ENCODE peak calls at places on chromosomes 12 and 14, in eight cellular contexts. J, U, A, Y, M, B, K and Z are unnamed samples.

GRCh38 chr12:94326727-94327126 is 132.9 kb downstream of the CEP83 start:
- DNase-seq in J (no peak), U (no peak), A (no peak), Y (no peak), M (no peak), B (no peak), K (no peak), Z (no peak)

GRCh38 chr12:94643585-94643984 is 6.8 kb downstream of the TMCC3 start:
- DNase-seq in J (no peak), U (no peak), A (no peak), Y (no peak), M (no peak), B (no peak), K (no peak), Z (no peak)

GRCh38 chr12:87332987-87333761 is 696.0 kb downstream of the C12orf50 start:
- DNase-seq in J (no peak), U (no peak), A (no peak), Y (no peak), M (no peak), B (no peak), K (no peak), Z (no peak)

GRCh38 chr12:62732861-62733427 is 202.0 kb downstream of the PPM1H start:
- DNase-seq in J (no peak), U (peak), A (no peak), Y (no peak), M (no peak), B (no peak), K (no peak), Z (no peak)

GRCh38 chr14:61705017-61705416 is 9.7 kb downstream of the HIF1A start:
- DNase-seq in J (no peak), U (no peak), A (no peak), Y (no peak), M (no peak), B (no peak), K (no peak), Z (no peak)

GRCh38 chr12:98355322-98355721 is 160.1 kb upstream of the TMPO start:
- DNase-seq in J (no peak), U (no peak), A (no peak), Y (no peak), M (no peak), B (no peak), K (no peak), Z (no peak)

GRCh38 chr14:65808390-65808789 is 395.9 kb downstream of the FUT8 start:
- DNase-seq in J (no peak), U (no peak), A (no peak), Y (no peak), M (no peak), B (no peak), K (no peak), Z (no peak)

GRCh38 chr12:6330192-6330591 is 11.7 kb downstream of the TNFRSF1A start:
- DNase-seq in J (no peak), U (no peak), A (no peak), Y (no peak), M (no peak), B (peak), K (no peak), Z (no peak)

GRCh38 chr12:104569348-104570173 is 112.8 kb downstream of the CHST11 start:
- DNase-seq in J (peak), U (peak), A (no peak), Y (no peak), M (no peak), B (peak), K (no peak), Z (peak)

GRCh38 chr14:58947816-58948440 is 240.5 kb upstream of the DAAM1 start:
- DNase-seq in J (no peak), U (no peak), A (peak), Y (peak), M (no peak), B (no peak), K (no peak), Z (no peak)

GRCh38 chr12:68336754-68337343 is 4.7 kb upstream of the MDM1 start:
- DNase-seq in J (no peak), U (no peak), A (no peak), Y (no peak), M (peak), B (no peak), K (no peak), Z (no peak)